ENCODE peak calls at places on chromosomes 5 and 9, in five cellular contexts. C, B, I, R and L are unnamed samples.

GRCh38 chr5:124546643-124547042 is 199.8 kb downstream of the ZNF608 start:
- DNase-seq in C (no peak), B (no peak), I (no peak), R (no peak), L (peak; percentile 32)

GRCh38 chr9:121439711-121440110 is 59.9 kb downstream of the GGTA1 start:
- DNase-seq in C (no peak), B (no peak), I (no peak), R (no peak), L (no peak)

GRCh38 chr9:127056446-127056845 is 66.0 kb downstream of the ANGPTL2 start:
- DNase-seq in C (no peak), B (no peak), I (no peak), R (no peak), L (no peak)

GRCh38 chr5:159102294-159102934 is 2.7 kb upstream of the EBF1 start:
- DNase-seq in C (no peak), B (no peak), I (no peak), R (no peak), L (no peak)

GRCh38 chr5:65133473-65134110 is 348.1 kb downstream of the ADAMTS6 start:
- DNase-seq in C (no peak), B (no peak), I (no peak), R (no peak), L (no peak)

GRCh38 chr9:17936365-17936764 is 357.5 kb downstream of the SH3GL2 start:
- DNase-seq in C (no peak), B (no peak), I (no peak), R (no peak), L (no peak)

GRCh38 chr5:10734832-10735231 is 26.2 kb downstream of the DAP start:
- DNase-seq in C (no peak), B (no peak), I (no peak), R (no peak), L (no peak)

GRCh38 chr9:107286057-107286456 is 3.0 kb downstream of the RAD23B start:
- DNase-seq in C (no peak), B (no peak), I (no peak), R (no peak), L (no peak)

GRCh38 chr9:27247756-27248155 is 49.2 kb downstream of the EQTN start:
- DNase-seq in C (no peak), B (no peak), I (peak; percentile 26), R (no peak), L (peak; percentile 71)

GRCh38 chr9:127905788-127906191 is 6.4 kb upstream of the ST6GALNAC6 start:
- DNase-seq in C (no peak), B (no peak), I (peak; percentile 56), R (peak; percentile 21), L (no peak)

GRCh38 chr9:133234577-133235322 is 25.7 kb upstream of the OBP2B start:
- DNase-seq in C (no peak), B (no peak), I (no peak), R (no peak), L (no peak)

GRCh38 chr5:140951636-140952035 is 14.6 kb upstream of the PCDHAC2 start:
- DNase-seq in C (no peak), B (no peak), I (no peak), R (no peak), L (no peak)

GRCh38 chr9:2469681-2470141 is 151.9 kb upstream of the VLDLR start:
- DNase-seq in C (no peak), B (no peak), I (peak; percentile 65), R (no peak), L (peak; percentile 1)

GRCh38 chr5:159184858-159185381 is 24.4 kb downstream of the RNF145 start:
- DNase-seq in C (no peak), B (no peak), I (no peak), R (no peak), L (no peak)

GRCh38 chr9:137972355-137972987 is 94.9 kb downstream of the CACNA1B start:
- DNase-seq in C (no peak), B (no peak), I (peak; percentile 15), R (no peak), L (no peak)

GRCh38 chr9:125240649-125240999 is 519 bp downstream of the HSPA5 start:
- DNase-seq in C (no peak), B (peak; percentile 35), I (no peak), R (no peak), L (no peak)

GRCh38 chr5:31364881-31365636 is 166.8 kb downstream of the DROSHA start:
- DNase-seq in C (no peak), B (no peak), I (no peak), R (no peak), L (no peak)

GRCh38 chr5:169300468-169301385 is at the start of gene SLIT3:
- DNase-seq in C (no peak), B (no peak), I (peak; percentile 91), R (peak; percentile 19), L (peak; percentile 93)

GRCh38 chr9:469672-470040 is 255.0 kb downstream of the DOCK8 start:
- DNase-seq in C (no peak), B (peak; percentile 31), I (no peak), R (peak; percentile 18), L (no peak)

GRCh38 chr5:148972958-148973357 is 89.9 kb downstream of the SH3TC2 start:
- DNase-seq in C (no peak), B (no peak), I (peak; percentile 65), R (no peak), L (peak; percentile 93)

GRCh38 chr9:97905228-97905627 is 17.1 kb downstream of the TRMO start:
- DNase-seq in C (no peak), B (no peak), I (no peak), R (no peak), L (no peak)

GRCh38 chr9:81804306-81804705 is 115.0 kb upstream of the TLE1 start:
- DNase-seq in C (no peak), B (no peak), I (no peak), R (no peak), L (no peak)

GRCh38 chr9:21817176-21817575 is 14.7 kb downstream of the MTAP start:
- DNase-seq in C (no peak), B (no peak), I (no peak), R (no peak), L (no peak)

GRCh38 chr5:131634666-131634995 is 398 bp downstream of the RAPGEF6 start:
- DNase-seq in C (no peak), B (no peak), I (peak; percentile 82), R (peak; percentile 51), L (peak; percentile 65)

GRCh38 chr5:159805021-159805420 is 111.3 kb upstream of the ADRA1B start:
- DNase-seq in C (no peak), B (no peak), I (peak; percentile 72), R (no peak), L (no peak)

GRCh38 chr9:127455299-127455992 is 4.1 kb downstream of the LRSAM1 start:
- DNase-seq in C (no peak), B (no peak), I (peak; percentile 65), R (no peak), L (no peak)

GRCh38 chr5:158753354-158753753 is 346.4 kb downstream of the EBF1 start:
- DNase-seq in C (no peak), B (no peak), I (no peak), R (no peak), L (no peak)

GRCh38 chr5:110590187-110590586 is 136.3 kb downstream of the TMEM232 start:
- DNase-seq in C (no peak), B (no peak), I (no peak), R (no peak), L (peak; percentile 4)

GRCh38 chr5:106189121-106189809 is 1481.5 kb downstream of the EFNA5 start:
- DNase-seq in C (no peak), B (no peak), I (no peak), R (no peak), L (no peak)

GRCh38 chr9:128419061-128419925 is 1.4 kb upstream of the CERCAM start:
- DNase-seq in C (no peak), B (no peak), I (peak; percentile 54), R (no peak), L (no peak)

GRCh38 chr9:101435601-101436079 is at the start of gene ALDOB:
- DNase-seq in C (no peak), B (no peak), I (no peak), R (no peak), L (no peak)

GRCh38 chr5:147690595-147690994 is 91.9 kb downstream of the JAKMIP2 start:
- DNase-seq in C (no peak), B (no peak), I (no peak), R (no peak), L (peak; percentile 29)

GRCh38 chr5:151338734-151339133 is 8.6 kb downstream of the SLC36A2 start:
- DNase-seq in C (no peak), B (no peak), I (no peak), R (no peak), L (no peak)

GRCh38 chr5:10552183-10553143 is 11.4 kb upstream of the ANKRD33B start:
- DNase-seq in C (no peak), B (no peak), I (no peak), R (no peak), L (no peak)

GRCh38 chr9:73183917-73184861 is 32.5 kb downstream of the ANXA1 start:
- DNase-seq in C (no peak), B (no peak), I (no peak), R (no peak), L (peak; percentile 30)
- H3K27ac ChIP-seq in C (no peak overlapping the region), B (no peak overlapping the region), I (no peak overlapping the region), R (no peak overlapping the region), L (no peak overlapping the region)

DNA sequence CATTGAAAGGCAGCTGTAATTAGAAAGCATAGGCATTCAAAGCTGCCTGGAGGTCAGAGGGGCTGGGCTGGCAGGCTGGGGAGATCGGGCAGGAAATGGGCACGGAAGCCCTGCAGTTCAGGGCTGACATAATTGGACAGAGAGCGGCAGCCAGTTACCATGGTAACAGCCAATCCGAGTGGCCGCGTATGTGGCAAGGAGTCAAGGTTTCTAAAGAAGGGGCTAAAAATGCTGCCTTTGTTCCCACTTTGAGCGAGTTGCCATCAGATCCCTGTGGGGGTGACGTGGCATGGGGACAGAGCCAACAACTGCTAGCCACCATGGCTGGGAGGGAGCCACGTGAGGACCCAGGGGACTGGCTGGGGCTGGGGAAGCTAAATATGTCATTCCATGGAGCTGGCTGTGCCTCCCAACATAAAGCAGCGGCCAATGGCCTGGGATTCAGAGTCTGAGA is 44.7 kb upstream of the NDFIP1 start:
- DNase-seq in C (peak; percentile 90), B (peak; percentile 99), I (peak; percentile 95), R (peak; percentile 47), L (no peak)
- H3K27ac ChIP-seq in C (peak overlapping the region; percentile 98), B (peak overlapping the region; percentile 95), I (peak overlapping the region; percentile 70), R (no peak overlapping the region), L (no peak overlapping the region)

DNA sequence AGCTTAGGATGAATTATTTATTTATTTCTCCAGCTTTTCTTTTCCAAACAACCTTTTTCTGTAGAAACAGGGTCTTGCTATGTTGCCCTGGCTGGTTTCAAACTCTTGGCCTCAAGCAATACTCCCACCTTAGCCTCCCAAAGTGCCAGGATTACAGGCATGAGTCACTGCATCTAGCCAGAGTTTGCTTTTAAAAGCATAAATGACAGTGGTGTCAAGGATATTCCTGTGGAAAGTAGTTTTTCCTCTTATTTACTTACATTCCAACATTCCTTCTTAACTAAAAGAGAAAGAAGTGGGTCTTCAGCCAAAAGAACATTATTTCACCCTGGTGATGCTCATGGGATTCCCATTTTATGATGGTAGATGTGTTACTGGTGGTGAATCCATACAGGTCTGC is 62.4 kb downstream of the GRIA1 start:
- DNase-seq in C (no peak), B (no peak), I (no peak), R (no peak), L (no peak)
- H3K27ac ChIP-seq in C (no peak overlapping the region), B (no peak overlapping the region), I (no peak overlapping the region), R (no peak overlapping the region), L (no peak overlapping the region)

DNA sequence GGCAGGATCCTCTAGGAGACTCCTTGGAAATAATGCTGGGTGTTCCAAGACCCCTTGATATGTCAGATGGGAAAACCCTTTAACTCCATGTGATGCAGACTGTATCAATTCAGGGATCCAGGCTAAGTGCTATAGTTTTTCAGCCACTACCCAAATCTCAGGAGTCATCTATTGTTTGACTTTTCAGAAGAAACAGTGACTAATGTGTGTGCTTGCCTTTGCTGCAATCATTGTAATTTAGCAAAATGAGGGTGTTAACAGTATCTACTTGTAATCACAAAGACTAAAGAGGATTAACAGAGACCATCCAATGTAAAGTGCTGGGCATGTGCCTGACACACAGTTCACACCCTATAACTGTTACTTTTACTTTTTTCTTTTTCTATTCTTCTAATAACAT is 309.6 kb upstream of the RFX3 start:
- DNase-seq in C (no peak), B (no peak), I (no peak), R (no peak), L (no peak)
- H3K27ac ChIP-seq in C (no peak overlapping the region), B (no peak overlapping the region), I (no peak overlapping the region), R (no peak overlapping the region), L (no peak overlapping the region)